ENCODE peak calls at places on chromosomes 13 and 19, in four cellular contexts. B, Q, G and T are unnamed samples.

GRCh38 chr19:11247391-11247790 is 8.0 kb downstream of the ANGPTL8 start:
- DNase-seq in B (no peak), Q (peak; percentile 75), G (peak; percentile 28), T (no peak)

GRCh38 chr19:16850133-16850532 is 20.9 kb downstream of the SIN3B start:
- DNase-seq in B (no peak), Q (no peak), G (no peak), T (no peak)

GRCh38 chr19:2291185-2291751 is 9.3 kb upstream of the PEAK3 start:
- DNase-seq in B (peak; percentile 77), Q (no peak), G (no peak), T (no peak)

GRCh38 chr13:81916471-81916870 is 1575.5 kb upstream of the SPRY2 start:
- DNase-seq in B (no peak), Q (no peak), G (no peak), T (no peak)

GRCh38 chr13:68439821-68440220 is 1209.7 kb upstream of the PCDH9 start:
- DNase-seq in B (no peak), Q (no peak), G (no peak), T (no peak)

GRCh38 chr19:3801412-3802096 is 15.4 kb upstream of the MATK start:
- DNase-seq in B (peak; percentile 32), Q (no peak), G (no peak), T (peak; percentile 57)

GRCh38 chr19:43525836-43526771 is 897 bp downstream of the ETHE1 start:
- DNase-seq in B (peak; percentile 49), Q (no peak), G (peak; percentile 39), T (no peak)

GRCh38 chr19:58218899-58219298 is 9.8 kb upstream of the ZNF544 start:
- DNase-seq in B (peak; percentile 18), Q (no peak), G (no peak), T (peak; percentile 40)

GRCh38 chr19:48683349-48683748 is 10.5 kb upstream of the NTN5 start:
- DNase-seq in B (no peak), Q (peak; percentile 44), G (no peak), T (no peak)

GRCh38 chr13:89688908-89689307 is 1658.6 kb upstream of the MIR17HG start:
- DNase-seq in B (no peak), Q (no peak), G (no peak), T (no peak)

GRCh38 chr13:34883381-34883780 is 58.7 kb upstream of the NBEA start:
- DNase-seq in B (no peak), Q (no peak), G (no peak), T (no peak)

GRCh38 chr19:33434886-33435705 is 61.6 kb downstream of the CEBPG start:
- DNase-seq in B (no peak), Q (no peak), G (no peak), T (no peak)

GRCh38 chr19:3234800-3235199 is 10.3 kb downstream of the CELF5 start:
- DNase-seq in B (no peak), Q (no peak), G (no peak), T (no peak)

GRCh38 chr13:112688560-112689497 is 1.0 kb upstream of the ATP11A start:
- DNase-seq in B (peak; percentile 62), Q (no peak), G (no peak), T (peak; percentile 70)

GRCh38 chr13:109192306-109192705 is 562.9 kb downstream of the MYO16 start:
- DNase-seq in B (no peak), Q (no peak), G (no peak), T (no peak)

DNA sequence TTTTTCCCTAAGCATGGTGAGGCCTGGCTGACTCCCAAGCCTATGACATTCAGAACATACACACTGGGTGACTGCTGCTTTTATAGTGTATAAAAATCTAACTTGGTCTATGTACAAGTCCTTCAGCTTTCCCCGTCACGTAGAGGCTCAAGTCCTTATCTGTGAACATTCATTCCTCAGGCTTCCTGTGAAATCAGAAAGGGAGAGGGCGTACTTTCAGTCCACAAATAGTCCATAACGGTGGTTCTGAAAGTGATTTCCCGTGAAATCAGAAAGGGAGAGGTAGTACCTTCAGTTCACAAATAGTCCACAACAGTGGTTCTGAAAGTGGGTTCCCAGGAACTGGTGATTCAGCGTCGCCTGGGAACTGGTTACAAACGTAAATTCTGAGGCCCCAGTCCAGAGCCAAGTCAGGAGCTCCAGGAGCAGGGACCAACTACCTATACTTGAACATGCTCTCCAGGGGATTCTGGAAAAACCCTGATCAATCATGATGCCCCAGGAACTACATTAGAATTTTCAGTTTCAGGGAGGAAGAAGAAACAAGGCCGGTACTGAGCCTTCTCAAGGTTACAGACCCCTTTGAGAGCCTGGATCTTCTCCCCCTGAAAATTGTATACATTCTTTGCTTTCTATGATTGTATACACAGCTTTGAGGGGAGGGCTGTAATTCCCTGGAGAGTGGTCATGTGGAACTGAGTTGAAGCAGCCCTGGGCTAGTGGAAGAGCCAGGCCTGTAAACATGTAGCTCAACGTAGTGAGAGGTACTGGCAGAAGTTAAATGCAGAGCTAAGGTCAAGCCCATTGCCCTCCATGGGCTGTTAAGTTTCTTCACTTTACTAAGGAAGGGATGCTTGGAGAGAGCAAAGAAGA is 17.3 kb downstream of the DOCK9 start:
- DNase-seq in B (no peak), Q (no peak), G (no peak), T (no peak)
- H3K4me1 ChIP-seq in B (peaks cover 29% of the 10 kb centered on the region), Q (no peaks in the 10 kb centered on the region), G (peaks cover 6% of the 10 kb centered on the region), T (no peaks in the 10 kb centered on the region)

GRCh38 chr19:35856001-35856400 is 710 bp upstream of the KIRREL2 start:
- DNase-seq in B (peak; percentile 68), Q (no peak), G (peak; percentile 90), T (no peak)
- H3K4me3 ChIP-seq in B (peak overlapping the region; percentile 60), Q (peak overlapping the region; percentile 51), G (no peak overlapping the region), T (no peak overlapping the region)

DNA sequence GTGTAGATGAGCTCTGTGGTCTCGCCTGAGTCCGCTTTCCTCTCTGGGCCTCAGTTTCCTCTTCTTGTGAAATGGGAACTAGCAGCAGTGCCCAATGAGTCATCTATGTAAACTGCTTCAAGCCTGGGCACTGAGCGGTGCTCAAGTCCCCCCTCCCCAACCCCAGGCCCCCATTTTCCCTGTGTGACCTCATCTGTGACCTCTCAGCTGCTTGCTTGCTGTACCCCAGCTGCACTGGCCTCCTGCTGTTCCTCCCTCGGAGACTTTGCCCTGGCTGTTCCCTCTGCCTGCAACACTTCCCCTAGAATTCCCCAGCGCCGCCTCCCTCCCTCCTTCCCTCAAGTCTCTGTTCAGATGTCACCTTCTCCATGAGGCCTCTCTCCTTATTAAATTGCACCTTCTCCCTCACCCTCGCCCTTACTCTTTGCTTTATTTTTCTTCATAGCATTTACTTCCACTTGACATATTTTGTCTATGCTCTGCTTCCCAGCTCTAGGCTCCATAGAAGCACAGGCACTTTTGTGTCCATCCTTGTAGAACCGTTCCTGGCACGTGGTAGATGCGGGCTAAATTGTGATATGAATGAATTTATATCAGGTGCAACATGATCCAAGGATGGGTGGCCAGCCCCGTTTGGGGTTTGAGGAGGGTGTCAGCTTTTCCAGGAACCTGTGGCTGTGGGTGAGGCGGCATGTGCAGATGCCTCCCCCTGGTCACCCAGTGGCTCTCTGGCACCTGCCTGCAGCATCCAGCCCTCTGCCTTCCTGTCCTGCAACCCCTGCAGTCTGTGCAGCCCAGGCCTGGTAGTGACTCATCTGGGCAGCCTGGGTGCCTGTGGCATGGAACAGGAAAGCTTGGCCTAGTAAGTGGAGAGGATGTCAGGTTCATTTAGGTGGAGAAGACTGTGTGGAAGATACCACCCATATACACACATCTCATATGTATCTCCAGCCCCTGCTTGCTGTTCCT is 26.3 kb downstream of the SIPA1L3 start:
- DNase-seq in B (no peak), Q (peak; percentile 24), G (no peak), T (no peak)
- H3K27ac ChIP-seq in B (peak overlapping the region; percentile 85), Q (peak overlapping the region; percentile 75), G (peak overlapping the region; percentile 89), T (no peak overlapping the region)

GRCh38 chr13:110649551-110649950 is 34.2 kb downstream of the NAXD start:
- DNase-seq in B (no peak), Q (no peak), G (no peak), T (no peak)

GRCh38 chr13:110647365-110647737 is 32.0 kb downstream of the NAXD start:
- DNase-seq in B (no peak), Q (no peak), G (no peak), T (no peak)

GRCh38 chr13:110650436-110650835 is 35.1 kb downstream of the NAXD start:
- DNase-seq in B (no peak), Q (no peak), G (no peak), T (no peak)

GRCh38 chr13:110648155-110648819 is 32.9 kb downstream of the NAXD start:
- DNase-seq in B (no peak), Q (no peak), G (no peak), T (no peak)

GRCh38 chr13:110648848-110649421 is 33.6 kb downstream of the NAXD start:
- DNase-seq in B (no peak), Q (no peak), G (no peak), T (no peak)
- H3K4me1 ChIP-seq in B (peaks cover 3% of the 10 kb centered on the region), Q (no peaks in the 10 kb centered on the region), G (peaks cover 8% of the 10 kb centered on the region), T (no peaks in the 10 kb centered on the region)

GRCh38 chr13:110306340-110306959 is 507 bp downstream of the COL4A1 start:
- DNase-seq in B (peak; percentile 51), Q (no peak), G (no peak), T (no peak)

GRCh38 chr13:110309159-110309476 is 2.0 kb downstream of the COL4A2 start:
- DNase-seq in B (no peak), Q (no peak), G (no peak), T (no peak)

GRCh38 chr13:110306960-110307696 is at the start of the genes COL4A1 and COL4A2:
- DNase-seq in B (peak; percentile 81), Q (peak; percentile 83), G (peak; percentile 46), T (no peak)

GRCh38 chr13:110308377-110309158 is 1.5 kb downstream of the COL4A2 start:
- DNase-seq in B (peak; percentile 34), Q (no peak), G (no peak), T (no peak)

GRCh38 chr13:110307697-110308376 is 753 bp downstream of the COL4A2 start:
- DNase-seq in B (peak; percentile 53), Q (no peak), G (no peak), T (no peak)
- H3K4me3 ChIP-seq in B (peak overlapping the region; percentile 71), Q (peak overlapping the region; percentile 77), G (peak overlapping the region; percentile 41), T (no peak overlapping the region)

DNA sequence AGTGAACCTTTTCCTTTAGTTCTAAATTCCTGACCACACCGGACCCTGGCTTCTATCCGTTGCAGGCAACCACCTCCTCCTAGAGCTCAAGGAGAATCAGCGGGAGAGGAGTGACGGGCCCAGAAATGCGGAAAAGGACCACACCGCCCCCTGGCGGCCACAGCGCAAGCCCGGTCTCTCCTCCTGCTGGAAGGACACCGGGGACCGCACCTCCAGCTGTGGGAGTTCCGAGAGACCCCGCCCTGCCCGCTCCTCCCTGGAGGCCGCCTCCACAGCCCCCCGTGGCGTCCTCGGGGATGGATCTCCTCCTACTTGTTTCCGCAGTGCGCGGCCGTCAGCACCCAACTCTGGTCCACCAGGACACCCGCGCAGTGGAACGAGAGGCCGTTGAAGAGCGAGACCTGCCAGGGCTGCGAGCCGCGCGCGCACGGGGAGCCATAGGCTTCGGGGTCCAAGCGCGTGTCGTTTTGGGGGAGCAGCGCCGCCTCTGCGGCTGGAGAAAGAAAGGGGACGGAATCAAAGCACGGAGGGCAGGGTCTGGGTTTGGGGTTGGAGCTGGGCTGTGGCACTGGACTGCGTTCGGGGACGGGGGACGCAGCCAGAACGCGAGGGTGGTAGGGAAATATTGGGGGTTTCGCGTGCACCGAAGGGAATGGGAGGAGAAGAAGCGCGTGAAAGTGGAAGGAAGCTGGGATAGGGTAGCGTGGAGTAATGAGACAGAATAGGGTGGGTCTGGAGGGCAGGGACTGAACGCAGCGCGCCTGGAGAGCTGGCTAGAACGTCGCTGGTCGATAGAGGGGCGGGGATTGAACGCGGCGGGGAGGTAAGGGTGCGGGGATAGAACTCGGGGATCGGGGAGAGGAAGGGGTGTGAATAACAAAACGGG is 2.5 kb downstream of the KLK10 start:
- DNase-seq in B (peak; percentile 74), Q (no peak), G (peak; percentile 81), T (peak; percentile 15)
- H3K27ac ChIP-seq in B (no peak overlapping the region), Q (no peak overlapping the region), G (no peak overlapping the region), T (no peak overlapping the region)